ENCODE peak calls at places on chromosomes 3 and 15, in eight cellular contexts. L is neural progenitor cell, W is transverse colon, Q is pancreas, G is fibroblast of lung, V is A549, D is left ventricle myocardium inferior, M is psoas muscle. K is an unnamed sample. For H3K4me1, the result is how much of the 10 kb centered on the place peaks cover.

GRCh38 chr3:52022323-52023100 is 26.8 kb upstream of the RPL29 start:
- DNase-seq in L (peak), W (no peak), Q (no peak), G (no peak), V (no peak), D (peak), M (peak), K (no peak)

GRCh38 chr3:120496278-120496975 is 45.6 kb upstream of the FSTL1 start:
- DNase-seq in L (no peak), W (no peak), Q (no peak), G (peak), V (peak), D (no peak), M (no peak), K (no peak)

GRCh38 chr3:121998030-121998580 is 23.9 kb downstream of the ILDR1 start:
- DNase-seq in L (no peak), W (no peak), Q (no peak), G (peak), V (no peak), D (no peak), M (no peak), K (no peak)

GRCh38 chr15:36331531-36332275 is 247.7 kb upstream of the CDIN1 start:
- DNase-seq in L (no peak), W (no peak), Q (no peak), G (peak), V (no peak), D (no peak), M (no peak), K (no peak)

GRCh38 chr3:150899141-150899540 is 6.1 kb downstream of the MINDY4B start:
- DNase-seq in L (no peak), W (no peak), Q (no peak), G (no peak), V (no peak), D (no peak), M (no peak), K (no peak)

GRCh38 chr3:189232790-189233189 is 61.0 kb downstream of the TPRG1 start:
- DNase-seq in L (no peak), W (no peak), Q (no peak), G (peak), V (no peak), D (no peak), M (no peak), K (no peak)

GRCh38 chr3:101689291-101689690 is 2.8 kb upstream of the RPL24 start:
- DNase-seq in L (no peak), W (no peak), Q (no peak), G (no peak), V (no peak), D (no peak), M (no peak), K (no peak)

GRCh38 chr3:158109804-158110657 is at the start of gene RSRC1:
- DNase-seq in L (peak), W (peak), Q (peak), G (peak), V (peak), D (peak), M (peak), K (peak)

GRCh38 chr15:31357148-31357547 is 30.5 kb downstream of the KLF13 start:
- DNase-seq in L (no peak), W (no peak), Q (no peak), G (no peak), V (no peak), D (no peak), M (no peak), K (no peak)

GRCh38 chr3:170330366-170330765 is 27.1 kb upstream of the SKIL start:
- DNase-seq in L (no peak), W (peak), Q (no peak), G (peak), V (peak), D (no peak), M (no peak), K (peak)

GRCh38 chr15:93497256-93497655 is 408.2 kb upstream of the RGMA start:
- DNase-seq in L (no peak), W (no peak), Q (no peak), G (no peak), V (no peak), D (no peak), M (no peak), K (no peak)

GRCh38 chr3:37761583-37761982 is 100.1 kb upstream of the CTDSPL start:
- DNase-seq in L (no peak), W (no peak), Q (no peak), G (no peak), V (no peak), D (no peak), M (no peak), K (no peak)

GRCh38 chr3:18964640-18965039 is 183.7 kb upstream of the KCNH8 start:
- DNase-seq in L (no peak), W (no peak), Q (no peak), G (no peak), V (no peak), D (no peak), M (no peak), K (no peak)

GRCh38 chr15:96354731-96355560 is 24.4 kb downstream of the NR2F2 start:
- DNase-seq in L (peak), W (no peak), Q (no peak), G (peak), V (peak), D (no peak), M (no peak), K (no peak)

GRCh38 chr3:139530717-139531116 is 8.8 kb downstream of the RBP1 start:
- DNase-seq in L (no peak), W (no peak), Q (no peak), G (no peak), V (no peak), D (no peak), M (no peak), K (no peak)

GRCh38 chr3:98744283-98744682 is 18.9 kb upstream of the ST3GAL6 start:
- DNase-seq in L (no peak), W (no peak), Q (no peak), G (no peak), V (no peak), D (no peak), M (no peak), K (no peak)

GRCh38 chr15:87777054-87777498 is 479.5 kb downstream of the NTRK3 start:
- DNase-seq in L (no peak), W (no peak), Q (peak), G (peak), V (no peak), D (no peak), M (no peak), K (no peak)

GRCh38 chr3:445960-446359 is 249.4 kb downstream of the CHL1 start:
- DNase-seq in L (no peak), W (no peak), Q (no peak), G (no peak), V (no peak), D (no peak), M (no peak), K (no peak)

GRCh38 chr3:193841581-193841980 is 248.6 kb downstream of the OPA1 start:
- DNase-seq in L (no peak), W (no peak), Q (no peak), G (no peak), V (no peak), D (no peak), M (no peak), K (no peak)

GRCh38 chr3:31041161-31041978 is 146.9 kb upstream of the GADL1 start:
- DNase-seq in L (no peak), W (no peak), Q (no peak), G (peak), V (peak), D (no peak), M (no peak), K (no peak)

GRCh38 chr3:112090899-112091586 is 4.9 kb downstream of the C3orf52 start:
- DNase-seq in L (no peak), W (peak), Q (peak), G (no peak), V (no peak), D (no peak), M (no peak), K (no peak)

GRCh38 chr15:63166219-63166618 is 8.9 kb upstream of the RPS27L start:
- DNase-seq in L (no peak), W (no peak), Q (no peak), G (no peak), V (no peak), D (no peak), M (no peak), K (no peak)

GRCh38 chr3:59364471-59364870 is 314.6 kb upstream of the CFAP20DC start:
- DNase-seq in L (no peak), W (no peak), Q (no peak), G (peak), V (no peak), D (no peak), M (no peak), K (no peak)

GRCh38 chr15:71680079-71680461 is 130.3 kb upstream of the NR2E3 start:
- DNase-seq in L (no peak), W (no peak), Q (no peak), G (no peak), V (no peak), D (no peak), M (no peak), K (peak)

GRCh38 chr15:99476413-99477222 is 89.2 kb upstream of the MEF2A start:
- DNase-seq in L (peak), W (peak), Q (no peak), G (peak), V (peak), D (peak), M (peak), K (peak)

DNA sequence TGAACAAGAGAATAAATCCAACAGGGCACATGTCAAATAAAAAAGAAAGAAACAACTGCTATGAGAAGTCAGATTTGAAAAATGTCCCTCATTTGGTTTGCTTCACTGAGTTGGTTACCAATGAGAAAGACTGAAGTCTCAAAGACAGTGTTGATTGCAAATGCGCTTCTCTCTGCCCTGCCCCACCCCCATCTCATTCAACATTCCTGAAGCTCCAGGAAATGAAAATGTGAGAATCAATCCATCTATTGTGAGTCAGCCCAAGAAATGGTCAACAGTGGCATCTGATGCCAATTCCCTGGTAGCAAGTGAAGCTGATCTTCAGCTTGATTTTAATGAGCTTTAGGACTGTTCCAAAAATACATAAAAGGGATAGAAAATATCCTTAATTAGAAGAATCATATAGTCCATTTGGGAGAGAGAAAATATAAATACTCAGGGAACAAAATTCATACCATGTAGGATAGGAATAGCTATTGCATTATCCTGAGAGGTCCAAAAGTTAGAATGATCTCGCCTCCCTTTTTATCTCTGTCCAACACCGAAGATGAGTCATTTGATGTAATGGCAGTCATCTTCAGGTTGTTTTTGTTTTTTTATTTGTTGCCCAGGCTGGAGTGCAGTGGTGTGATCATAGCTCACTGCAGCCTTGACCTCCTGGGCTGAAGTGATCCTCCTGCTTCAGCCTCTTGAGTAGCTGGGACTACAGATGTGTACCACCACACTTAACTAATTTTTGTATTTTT is 200.3 kb upstream of the UMPS start:
- DNase-seq in L (no peak), W (no peak), Q (peak), G (no peak), V (no peak), D (no peak), M (no peak), K (no peak)
- TF ChIP-seq CTCF in L (no peak), W (no peak), Q (no peak), G (no peak), V (no peak), D (no peak), M (no peak), K (no peak)

GRCh38 chr3:138409171-138409570 is 25.2 kb upstream of the ESYT3 start:
- DNase-seq in L (no peak), W (no peak), Q (no peak), G (no peak), V (no peak), D (no peak), M (no peak), K (no peak)
- H3K4me1 ChIP-seq in L (under half), W (under half), Q (under half), G (under half), V (under half), D (under half), M (under half), K (under half)

DNA sequence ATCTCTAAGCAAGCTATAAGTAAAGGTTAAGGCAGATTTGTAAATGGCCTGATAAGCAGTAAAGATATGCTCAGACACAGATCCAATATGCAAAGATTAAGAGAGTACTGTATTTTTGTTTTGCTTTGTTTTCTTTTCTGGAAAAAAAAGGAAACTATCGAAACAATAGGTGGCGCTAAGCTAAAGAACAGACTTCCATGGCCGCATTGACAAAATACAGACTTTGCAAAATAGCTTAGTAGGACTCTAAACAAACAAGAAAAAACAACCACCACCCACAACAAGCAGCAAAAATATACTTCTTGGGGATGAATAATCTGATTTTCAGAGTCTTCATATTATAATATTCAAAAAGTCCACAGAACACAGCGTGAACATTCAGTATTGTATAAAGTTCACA is 758.4 kb upstream of the ROBO1 start:
- DNase-seq in L (peak), W (no peak), Q (no peak), G (no peak), V (no peak), D (no peak), M (no peak), K (no peak)
- TF ChIP-seq CTCF in L (peak), W (no peak), Q (no peak), G (no peak), V (peak), D (no peak), M (no peak), K (no peak)

GRCh38 chr3:4980229-4981159 is 1.3 kb downstream of the BHLHE40 start:
- DNase-seq in L (peak), W (peak), Q (peak), G (peak), V (peak), D (peak), M (peak), K (peak)
- H3K4me1 ChIP-seq in L (under half), W (half or more), Q (under half), G (under half), V (under half), D (half or more), M (under half), K (under half)

GRCh38 chr15:45701108-45701507 is 66.3 kb downstream of the SQOR start:
- DNase-seq in L (no peak), W (no peak), Q (no peak), G (no peak), V (no peak), D (no peak), M (no peak), K (no peak)

GRCh38 chr15:45702041-45702440 is 67.2 kb downstream of the SQOR start:
- DNase-seq in L (no peak), W (no peak), Q (no peak), G (no peak), V (no peak), D (no peak), M (no peak), K (peak)

GRCh38 chr15:45705510-45706473 is 71.0 kb downstream of the SQOR start:
- DNase-seq in L (peak), W (peak), Q (peak), G (peak), V (peak), D (peak), M (peak), K (peak)

GRCh38 chr15:45704329-45705249 is 69.8 kb downstream of the SQOR start:
- DNase-seq in L (peak), W (peak), Q (no peak), G (peak), V (no peak), D (no peak), M (no peak), K (peak)

DNA sequence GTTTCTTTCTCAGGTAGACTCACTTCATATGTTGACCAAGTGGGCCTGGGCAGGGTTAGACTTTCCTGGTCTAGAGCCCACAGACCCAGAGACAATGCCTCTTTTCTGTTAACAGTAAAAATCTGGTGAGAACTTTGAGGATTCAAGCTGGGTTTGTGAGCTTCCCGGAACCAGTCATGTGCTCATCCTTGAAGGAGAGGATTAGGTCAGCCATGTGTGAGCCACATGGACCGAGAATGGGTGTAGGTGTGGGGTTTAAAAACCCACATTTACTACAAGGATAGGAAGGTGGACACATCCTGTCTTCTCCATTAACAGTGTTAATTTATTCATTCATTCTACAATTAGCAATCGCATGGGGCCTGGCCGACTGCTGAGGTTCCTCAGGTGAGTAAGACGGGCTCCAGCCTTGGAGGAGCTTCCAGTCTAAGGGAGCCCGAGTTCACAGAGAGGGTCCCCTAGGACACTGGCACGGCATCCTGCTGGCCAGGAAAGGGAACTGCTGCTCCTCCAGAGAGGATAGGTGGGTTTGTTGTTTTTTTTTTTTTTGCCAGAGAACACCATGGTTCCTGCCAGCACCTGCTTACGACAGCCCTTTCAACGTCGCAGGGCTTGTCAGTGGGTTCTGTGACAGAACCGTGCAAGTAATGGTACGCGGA is 69.0 kb downstream of the SQOR start:
- DNase-seq in L (peak), W (no peak), Q (no peak), G (no peak), V (no peak), D (no peak), M (no peak), K (no peak)
- TF ChIP-seq CTCF in L (peak), W (no peak), Q (no peak), G (no peak), V (no peak), D (no peak), M (no peak), K (no peak)

GRCh38 chr15:68586274-68586961 is 7.6 kb downstream of the CORO2B start:
- DNase-seq in L (no peak), W (no peak), Q (no peak), G (peak), V (peak), D (no peak), M (no peak), K (no peak)

GRCh38 chr15:68585574-68586273 is 6.9 kb downstream of the CORO2B start:
- DNase-seq in L (no peak), W (no peak), Q (no peak), G (no peak), V (no peak), D (no peak), M (no peak), K (no peak)

GRCh38 chr15:68589012-68589411 is 10.2 kb downstream of the CORO2B start:
- DNase-seq in L (no peak), W (no peak), Q (no peak), G (no peak), V (no peak), D (no peak), M (no peak), K (no peak)

GRCh38 chr15:68589783-68590710 is 11.3 kb downstream of the CORO2B start:
- DNase-seq in L (no peak), W (no peak), Q (no peak), G (no peak), V (no peak), D (no peak), M (no peak), K (no peak)

GRCh38 chr15:68587769-68588385 is 9.1 kb downstream of the CORO2B start:
- DNase-seq in L (no peak), W (no peak), Q (no peak), G (no peak), V (no peak), D (no peak), M (no peak), K (no peak)
- H3K4me1 ChIP-seq in L (under half), W (under half), Q (under half), G (under half), V (under half), D (half or more), M (under half), K (under half)

DNA sequence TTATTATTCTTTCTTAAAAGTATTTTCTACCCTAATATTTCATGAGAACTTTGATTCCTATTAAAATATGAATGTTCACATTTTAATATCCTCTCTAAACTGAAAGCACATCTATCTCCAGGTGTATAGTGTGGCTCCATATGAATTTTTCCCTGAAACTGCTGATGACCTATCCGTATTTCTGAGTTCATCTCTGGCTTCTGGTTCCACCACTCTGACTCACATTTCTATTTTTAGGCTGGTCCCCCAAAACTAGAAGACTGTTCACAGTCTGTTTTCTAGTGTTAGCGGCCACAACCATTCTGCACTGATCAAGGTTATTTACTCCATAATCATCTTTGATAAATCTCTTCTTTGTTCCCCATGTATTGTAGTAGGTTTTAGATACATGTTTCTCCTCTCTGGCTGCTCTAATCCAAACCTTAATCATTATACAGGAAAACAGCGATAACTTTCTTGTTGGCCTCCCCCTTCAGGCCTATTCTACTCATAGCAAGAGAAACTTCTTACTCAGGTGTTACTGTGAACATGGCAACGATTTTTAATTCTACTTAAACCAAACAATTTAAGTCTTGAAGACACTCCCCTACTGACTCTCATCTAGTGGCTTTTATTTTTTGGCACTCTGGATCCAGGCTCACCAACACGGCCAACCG is 12.8 kb downstream of the ADPGK start:
- DNase-seq in L (no peak), W (no peak), Q (no peak), G (no peak), V (peak), D (no peak), M (no peak), K (no peak)
- TF ChIP-seq CTCF in L (peak), W (no peak), Q (no peak), G (no peak), V (no peak), D (no peak), M (no peak), K (no peak)

K was measured in mucosa of descending colon.